ENCODE peak calls at places on chromosome 2, in ten cellular contexts. Y is IMR-90, C is body of pancreas, E is GM23338, G is adrenal gland, J is Peyer's patch, A is GM23248, Z is iPS DF 6.9, U is fibroblast of lung, B is A549. D is an unnamed sample.

GRCh38 chr2:33645861-33646260 is 46.8 kb upstream of the FAM98A start:
- DNase-seq in E (no peak), Z (no peak), J (no peak), B (no peak), C (no peak), Y (peak; percentile 31), G (no peak), U (peak; percentile 6), A (peak; percentile 45), D (no peak)

GRCh38 chr2:60976875-60977561 is 40.5 kb upstream of the PEX13 start:
- DNase-seq in Z (no peak), A (no peak), C (no peak), E (no peak), Y (no peak), G (no peak), U (no peak), B (no peak), J (no peak), D (no peak)

GRCh38 chr2:24080721-24081120 is 3.9 kb downstream of the TP53I3 start:
- DNase-seq in G (no peak), C (no peak), Y (peak; percentile 36), A (no peak), Z (no peak), E (no peak), J (no peak), U (no peak), B (no peak), D (no peak)

GRCh38 chr2:52341732-52342131 is 1309.8 kb upstream of the NRXN1 start:
- DNase-seq in E (no peak), Y (no peak), G (no peak), A (no peak), B (no peak), C (no peak), U (no peak), J (no peak), Z (no peak), D (no peak)

GRCh38 chr2:56476509-56477071 is 292.8 kb downstream of the CCDC85A start:
- DNase-seq in G (no peak), Y (no peak), J (no peak), C (peak; percentile 66), E (no peak), U (no peak), A (no peak), B (no peak), Z (no peak), D (no peak)

GRCh38 chr2:151637284-151637781 is 96.9 kb downstream of the NEB start:
- DNase-seq in Z (no peak), C (no peak), U (peak; percentile 9), A (no peak), B (no peak), E (no peak), J (no peak), G (no peak), Y (no peak), D (no peak)

GRCh38 chr2:147826615-147827375 is 18.0 kb upstream of the ACVR2A start:
- DNase-seq in Z (no peak), E (no peak), U (no peak), A (no peak), Y (no peak), J (no peak), G (no peak), C (no peak), B (no peak), D (no peak)

GRCh38 chr2:8457620-8458255 is 224.1 kb upstream of the ID2 start:
- DNase-seq in J (peak; percentile 65), B (no peak), G (no peak), E (peak; percentile 14), A (no peak), Y (no peak), Z (no peak), U (no peak), C (peak; percentile 57), D (peak; percentile 89)

GRCh38 chr2:36459725-36460137 is 104.2 kb downstream of the CRIM1 start:
- DNase-seq in B (peak; percentile 60), G (peak; percentile 38), J (peak; percentile 83), E (peak; percentile 84), Z (peak; percentile 66), Y (peak; percentile 63), U (peak; percentile 74), C (peak; percentile 23), A (peak; percentile 47), D (peak; percentile 85)

GRCh38 chr2:27496357-27497287 is at the start of gene GCKR:
- DNase-seq in E (no peak), J (peak; percentile 54), G (peak; percentile 71), Z (no peak), Y (peak; percentile 52), B (no peak), A (peak; percentile 77), C (peak; percentile 72), U (no peak), D (no peak)

GRCh38 chr2:23609254-23609653 is 224.3 kb downstream of the KLHL29 start:
- DNase-seq in J (no peak), Z (no peak), G (no peak), A (no peak), E (no peak), U (no peak), Y (no peak), B (no peak), C (no peak), D (no peak)

GRCh38 chr2:135600915-135601314 is 69.6 kb downstream of the R3HDM1 start:
- DNase-seq in Y (peak; percentile 28), Z (no peak), J (no peak), B (no peak), A (peak; percentile 25), G (no peak), E (no peak), C (no peak), U (peak; percentile 60), D (no peak)

GRCh38 chr2:74983606-74984005 is 25.2 kb downstream of the POLE4 start:
- DNase-seq in G (no peak), J (no peak), E (no peak), U (no peak), C (no peak), Y (no peak), Z (no peak), B (no peak), A (no peak), D (no peak)

DNA sequence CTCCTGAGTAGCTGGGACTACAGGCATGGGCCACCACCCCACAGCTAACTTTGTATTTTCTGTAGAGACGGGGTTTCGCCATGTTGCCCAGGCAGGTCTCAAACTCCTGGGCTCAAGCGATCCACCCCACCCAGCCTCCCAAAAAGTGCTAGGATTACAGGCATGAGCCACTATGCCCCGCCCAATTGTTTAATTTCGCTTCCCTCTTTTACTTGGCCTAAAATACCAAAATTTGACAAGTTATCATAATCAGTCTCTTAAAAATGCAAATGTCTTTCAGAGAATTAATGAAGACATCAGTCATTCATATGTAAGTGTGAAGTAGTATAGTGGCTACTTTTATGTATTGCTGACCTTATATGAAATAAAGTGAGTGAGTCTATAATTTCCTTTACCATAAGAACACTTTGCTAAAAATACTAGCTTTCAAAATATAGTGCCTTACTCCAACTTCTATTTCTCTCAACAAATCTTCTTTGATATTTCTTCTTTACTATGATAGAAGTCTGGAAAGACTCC is 9.8 kb downstream of the FBXO11 start:
- DNase-seq in C (no peak), G (no peak), U (no peak), Y (no peak), B (no peak), J (no peak), Z (no peak), E (no peak), A (no peak), D (no peak)
- H3K4me1 ChIP-seq in C (peaks cover 43% of the 10 kb centered on the region), G (peaks cover 9% of the 10 kb centered on the region), U (peaks cover 3% of the 10 kb centered on the region), Y (peaks cover 5% of the 10 kb centered on the region), B (peaks cover 50% of the 10 kb centered on the region), J (peaks cover 41% of the 10 kb centered on the region), Z (peaks cover 2% of the 10 kb centered on the region), E (peaks cover 35% of the 10 kb centered on the region), A (peaks cover 45% of the 10 kb centered on the region), D (peaks cover 6% of the 10 kb centered on the region)

DNA sequence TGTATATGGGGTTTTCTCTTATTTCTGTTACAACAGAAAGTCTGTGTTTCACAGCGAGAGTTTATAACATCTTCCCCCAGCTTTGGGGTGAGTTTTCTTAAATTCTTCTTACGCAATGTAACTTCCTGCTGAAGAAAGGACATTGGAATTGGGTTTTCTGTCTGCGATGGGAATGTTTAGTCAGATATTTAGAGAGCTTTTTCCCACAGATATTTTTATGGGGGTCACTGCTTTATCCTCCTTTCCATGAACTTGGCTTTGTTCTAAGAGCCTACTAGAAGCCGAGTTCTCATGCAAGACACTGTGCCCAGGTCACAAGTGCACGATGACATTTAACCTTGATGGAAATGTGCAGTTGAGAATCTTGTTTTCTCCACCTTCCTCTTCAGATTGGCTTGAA is 22.1 kb downstream of the B3GNT2 start:
- DNase-seq in Z (no peak), E (no peak), G (no peak), U (peak; percentile 64), B (no peak), A (peak; percentile 81), Y (peak; percentile 76), C (no peak), J (no peak), D (no peak)
- H3K4me1 ChIP-seq in Z (peaks cover 5% of the 10 kb centered on the region), E (peaks cover 48% of the 10 kb centered on the region), G (peaks cover 56% of the 10 kb centered on the region), U (peaks cover 11% of the 10 kb centered on the region), B (peaks cover 30% of the 10 kb centered on the region), A (peaks cover 35% of the 10 kb centered on the region), Y (peaks cover 25% of the 10 kb centered on the region), C (peaks cover 82% of the 10 kb centered on the region), J (peaks cover 49% of the 10 kb centered on the region), D (no peaks in the 10 kb centered on the region)

DNA sequence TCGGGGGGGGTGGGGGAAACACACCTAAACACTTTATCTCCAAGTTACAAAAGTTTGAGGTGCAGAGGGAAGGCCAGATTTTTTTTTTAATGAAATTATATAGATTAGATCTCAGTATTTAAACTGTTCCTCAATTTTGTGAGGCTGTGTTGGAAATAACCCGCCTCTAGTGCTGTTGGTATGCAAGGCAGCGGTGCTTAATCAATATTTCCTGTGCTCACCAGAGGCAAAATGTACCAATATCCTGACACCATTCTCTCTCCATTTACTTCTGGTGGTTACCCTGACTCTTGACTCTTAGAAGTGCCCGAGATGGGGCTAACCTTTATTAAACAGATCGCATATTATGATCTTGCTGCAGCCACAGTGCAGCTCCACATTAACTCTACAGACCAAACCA is 54.8 kb upstream of the EML6 start:
- DNase-seq in C (no peak), A (no peak), U (no peak), G (no peak), Z (no peak), J (no peak), B (no peak), Y (no peak), E (no peak), D (no peak)
- H3K4me1 ChIP-seq in C (peaks cover 61% of the 10 kb centered on the region), A (peaks cover 58% of the 10 kb centered on the region), U (peaks cover 34% of the 10 kb centered on the region), G (peaks cover 45% of the 10 kb centered on the region), Z (no peaks in the 10 kb centered on the region), J (peaks cover 9% of the 10 kb centered on the region), B (peaks cover 47% of the 10 kb centered on the region), Y (peaks cover 23% of the 10 kb centered on the region), E (peaks cover 13% of the 10 kb centered on the region), D (no peaks in the 10 kb centered on the region)

DNA sequence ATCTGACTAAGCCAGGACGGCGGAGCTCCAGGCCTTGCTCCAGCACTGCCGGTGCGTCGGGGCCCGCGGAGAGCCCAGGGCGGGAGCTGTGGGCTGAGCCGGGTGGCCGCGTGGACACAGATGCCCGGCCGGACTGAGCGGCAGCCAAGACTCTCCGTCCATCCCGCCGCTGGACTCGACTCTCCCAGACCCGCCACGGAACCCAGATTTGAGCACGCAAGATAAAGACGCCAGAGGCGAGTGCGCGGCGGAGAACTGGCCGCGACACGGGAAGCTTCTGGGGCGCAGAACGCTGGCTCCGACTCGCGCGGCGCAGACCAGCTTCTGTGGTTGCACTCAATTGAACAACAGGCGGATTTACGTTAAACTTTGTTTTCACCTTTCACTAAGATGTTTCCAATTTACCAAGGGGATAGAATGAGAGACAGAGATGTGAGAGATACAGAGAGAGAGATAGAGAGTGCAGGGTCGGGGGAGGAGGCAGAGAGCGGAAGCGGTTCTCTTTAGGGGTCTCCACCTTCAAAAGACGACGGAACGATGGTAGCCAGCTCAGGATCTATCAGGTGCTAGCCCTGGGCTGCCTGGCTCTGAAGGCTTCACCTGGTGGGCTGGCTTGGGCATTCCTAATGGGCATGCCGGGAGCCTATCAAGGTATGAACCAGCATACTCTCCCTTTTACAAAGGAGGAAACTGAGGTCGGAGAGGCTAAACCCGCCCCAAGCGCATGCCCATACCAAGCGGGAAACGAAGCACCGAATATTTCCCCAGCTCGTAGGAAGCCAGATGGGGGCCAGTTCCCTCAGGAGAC is 10.4 kb upstream of the EN1 start:
- DNase-seq in U (no peak), E (peak; percentile 56), C (no peak), G (no peak), J (no peak), B (no peak), Y (no peak), Z (no peak), A (no peak), D (no peak)
- H3K4me1 ChIP-seq in U (no peaks in the 10 kb centered on the region), E (peaks cover 72% of the 10 kb centered on the region), C (peaks cover 37% of the 10 kb centered on the region), G (no peaks in the 10 kb centered on the region), J (peaks cover 19% of the 10 kb centered on the region), B (peaks cover 10% of the 10 kb centered on the region), Y (no peaks in the 10 kb centered on the region), Z (peaks cover 11% of the 10 kb centered on the region), A (peaks cover 20% of the 10 kb centered on the region), D (peaks cover 8% of the 10 kb centered on the region)